ENCODE peak calls at places on chromosomes 13 and 19, in six cellular contexts. G is K562, U is endothelial cell of umbilical vein, Q is uterus, N is HepG2, H is stomach. C is an unnamed sample.

GRCh38 chr19:47158879-47159509 is 28.4 kb downstream of the SAE1 start:
- DNase-seq in N (no peak), G (no peak), Q (no peak), U (peak; percentile 71), H (no peak), C (no peak)

GRCh38 chr19:55641376-55642152 is 762 bp downstream of the ZNF580 start:
- DNase-seq in Q (no peak), U (no peak), H (no peak), N (no peak), G (peak; percentile 27), C (no peak)

GRCh38 chr13:102280366-102280765 is 121.5 kb downstream of the FGF14 start:
- DNase-seq in H (no peak), G (no peak), N (no peak), U (no peak), Q (no peak), C (no peak)

GRCh38 chr13:23349127-23349897 is 84.2 kb downstream of the SACS start:
- DNase-seq in Q (no peak), N (no peak), U (no peak), G (no peak), H (no peak), C (no peak)

GRCh38 chr19:3580156-3580955 is 4.9 kb upstream of the GIPC3 start:
- DNase-seq in G (peak; percentile 60), H (no peak), U (peak; percentile 69), Q (no peak), N (peak; percentile 56), C (no peak)

GRCh38 chr13:42137856-42138537 is 89.5 kb downstream of the DGKH start:
- DNase-seq in Q (no peak), N (no peak), U (no peak), H (no peak), G (no peak), C (no peak)

GRCh38 chr13:78022164-78022877 is 103.7 kb upstream of the EDNRB start:
- DNase-seq in U (peak; percentile 95), Q (no peak), G (no peak), H (peak; percentile 30), N (no peak), C (no peak)

GRCh38 chr19:55679343-55680257 is 4.6 kb downstream of the EPN1 start:
- DNase-seq in Q (no peak), N (no peak), G (no peak), H (no peak), U (no peak), C (no peak)

GRCh38 chr13:38381840-38382239 is 32.2 kb downstream of the UFM1 start:
- DNase-seq in G (no peak), Q (no peak), N (no peak), U (no peak), H (no peak), C (no peak)

GRCh38 chr19:31342926-31343325 is 6.3 kb downstream of the TSHZ3 start:
- DNase-seq in Q (no peak), H (no peak), N (no peak), G (no peak), U (no peak), C (no peak)

GRCh38 chr13:73822671-73823592 is 311.3 kb downstream of the KLF12 start:
- DNase-seq in G (no peak), Q (no peak), N (no peak), U (peak; percentile 73), H (no peak), C (no peak)

GRCh38 chr13:100665403-100665802 is 9.2 kb downstream of the TMTC4 start:
- DNase-seq in Q (no peak), U (no peak), G (no peak), H (no peak), N (no peak), C (no peak)

GRCh38 chr19:38004100-38004504 is 97.1 kb downstream of the SIPA1L3 start:
- DNase-seq in N (no peak), U (no peak), G (no peak), Q (no peak), H (no peak), C (no peak)

GRCh38 chr13:28729541-28729940 is 10.8 kb upstream of the SLC46A3 start:
- DNase-seq in G (no peak), Q (no peak), N (no peak), H (no peak), U (no peak), C (no peak)

GRCh38 chr19:28898279-28898678 is 314.7 kb downstream of the UQCRFS1 start:
- DNase-seq in H (no peak), Q (no peak), G (no peak), U (no peak), N (no peak), C (no peak)

GRCh38 chr13:58994077-58994476 is 1169.7 kb downstream of the DIAPH3 start:
- DNase-seq in N (no peak), H (no peak), U (no peak), Q (no peak), G (no peak), C (no peak)

GRCh38 chr19:5996598-5997320 is 18.8 kb upstream of the RANBP3 start:
- DNase-seq in N (no peak), Q (no peak), U (no peak), H (no peak), G (no peak), C (no peak)

GRCh38 chr19:51064534-51065220 is at the start of gene KLK13:
- DNase-seq in U (no peak), H (peak; percentile 49), Q (no peak), N (no peak), G (peak; percentile 94), C (no peak)

GRCh38 chr13:65872448-65872847 is 1357.7 kb downstream of the PCDH9 start:
- DNase-seq in Q (no peak), H (no peak), N (no peak), G (no peak), U (no peak), C (no peak)

GRCh38 chr13:86567119-86567518 is 767.9 kb upstream of the SLITRK6 start:
- DNase-seq in U (no peak), G (no peak), Q (no peak), H (no peak), N (peak; percentile 24), C (no peak)

GRCh38 chr19:47523473-47523872 is 8.6 kb upstream of the NAPA start:
- DNase-seq in G (no peak), Q (no peak), H (no peak), U (peak; percentile 65), N (peak; percentile 37), C (no peak)

GRCh38 chr19:8618751-8619150 is 8.2 kb upstream of the ADAMTS10 start:
- DNase-seq in U (no peak), H (no peak), N (peak; percentile 53), Q (no peak), G (no peak), C (no peak)

GRCh38 chr13:74641586-74641985 is 507.4 kb upstream of the KLF12 start:
- DNase-seq in G (no peak), H (no peak), N (no peak), Q (no peak), U (no peak), C (no peak)

GRCh38 chr13:90068658-90069057 is 1278.8 kb upstream of the MIR17HG start:
- DNase-seq in Q (no peak), N (no peak), G (no peak), H (no peak), U (no peak), C (no peak)

GRCh38 chr19:50874185-50874584 is 946 bp downstream of the KLK2 start:
- DNase-seq in G (no peak), Q (no peak), U (no peak), N (no peak), H (no peak), C (no peak)

GRCh38 chr13:25046985-25047660 is 48.8 kb upstream of the PABPC3 start:
- DNase-seq in U (no peak), N (no peak), G (peak; percentile 9), Q (no peak), H (no peak), C (no peak)

GRCh38 chr19:37869766-37870340 is 36.5 kb downstream of the WDR87 start:
- DNase-seq in U (no peak), N (no peak), G (no peak), Q (no peak), H (no peak), C (no peak)

GRCh38 chr19:29478578-29479565 is 46.9 kb upstream of the VSTM2B start:
- DNase-seq in G (peak; percentile 61), H (no peak), Q (no peak), U (no peak), N (peak; percentile 13), C (peak; percentile 67)

GRCh38 chr13:33191425-33192221 is 93.9 kb downstream of the STARD13 start:
- DNase-seq in H (no peak), G (no peak), Q (no peak), U (no peak), N (no peak), C (no peak)

GRCh38 chr13:33193428-33193974 is 92.1 kb downstream of the STARD13 start:
- DNase-seq in H (no peak), U (peak; percentile 79), G (no peak), Q (no peak), N (no peak), C (no peak)

GRCh38 chr13:33195693-33196464 is 89.7 kb downstream of the STARD13 start:
- DNase-seq in H (no peak), U (no peak), N (no peak), Q (no peak), G (no peak), C (no peak)

GRCh38 chr13:33197551-33197971 is 88.0 kb downstream of the STARD13 start:
- DNase-seq in H (no peak), Q (no peak), U (peak; percentile 63), G (no peak), N (no peak), C (no peak)

GRCh38 chr13:33194820-33195692 is 90.5 kb downstream of the STARD13 start:
- DNase-seq in H (peak; percentile 30), U (peak; percentile 86), N (peak; percentile 73), Q (peak; percentile 60), G (no peak), C (no peak)
- H3K4me3 ChIP-seq in H (no peak overlapping the region), U (no peak overlapping the region), N (no peak overlapping the region), Q (peak overlapping the region; percentile 5), G (no peak overlapping the region), C (no peak overlapping the region)

GRCh38 chr13:19888799-19889198 is 25.4 kb upstream of the ZMYM5 start:
- DNase-seq in U (peak; percentile 22), Q (no peak), N (no peak), G (no peak), H (no peak), C (no peak)
- TF ChIP-seq POLR2A in U (no peak), Q (no peak), N (no peak), G (no peak), H (no peak), C (no peak)

GRCh38 chr13:30905932-30906383 is at the start of gene MEDAG:
- DNase-seq in H (no peak), Q (peak; percentile 81), U (peak; percentile 85), N (no peak), G (no peak), C (no peak)
- H3K4me3 ChIP-seq in H (peak within 1 kb of the TSS; percentile 38), Q (peak within 1 kb of the TSS; percentile 36), U (peak within 1 kb of the TSS; percentile 38), N (no peak within 1 kb of the TSS), G (no peak within 1 kb of the TSS), C (peak within 1 kb of the TSS; percentile 50)

DNA sequence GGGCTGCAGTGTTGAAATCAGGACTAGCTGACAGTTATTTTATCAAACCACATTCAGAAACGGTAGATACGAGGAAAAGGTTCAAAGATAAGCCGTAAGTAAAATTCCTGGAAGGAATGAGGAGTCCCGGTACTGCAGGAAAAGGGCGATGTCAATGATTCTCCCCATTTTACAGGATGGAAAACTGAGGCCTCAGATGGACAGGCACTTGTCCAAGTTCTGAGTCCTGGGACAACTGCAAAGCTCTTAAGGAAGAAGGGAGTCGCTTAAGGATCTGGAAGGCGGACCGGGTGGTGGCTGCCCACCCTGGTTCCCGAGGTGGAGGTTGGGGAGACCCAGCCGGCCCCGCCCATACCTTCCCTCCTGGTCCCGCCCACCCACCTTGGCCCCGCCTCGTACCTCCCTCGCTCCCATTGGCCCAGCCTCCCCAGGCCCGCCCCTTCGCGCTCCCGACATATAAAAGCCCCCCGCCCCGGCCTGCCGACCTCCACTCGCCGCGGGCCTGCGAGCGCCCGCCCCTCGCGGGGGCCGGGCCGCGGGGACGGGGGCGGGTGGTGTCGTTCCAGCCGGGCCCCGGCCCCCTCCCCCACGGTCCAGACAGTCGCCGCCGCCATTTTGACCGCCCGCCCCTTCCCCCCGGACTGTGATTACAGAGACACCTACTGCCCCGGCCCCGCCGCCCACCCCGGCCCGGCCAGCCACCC is 587 bp downstream of the RFX1 start:
- DNase-seq in H (peak; percentile 94), Q (peak; percentile 93), G (peak; percentile 92), U (peak; percentile 87), N (peak; percentile 67), C (no peak)
- TF ChIP-seq POLR2A in H (no peak), Q (peak; percentile 56), G (peak; percentile 25), U (no peak), N (peak; percentile 52), C (peak; percentile 34)